ENCODE peak calls at places on chromosomes 7 and 10, in four cellular contexts. One of them, this sample, is unnamed.

GRCh38 chr10:34816067-34817002 is 1.2 kb upstream of the PARD3 start:
- DNase-seq in iris pigment epithelial cell: peak; percentile 56
- DNase-seq in T-helper 2 cell: no peak
- DNase-seq in brain pericyte: no peak
- DNase-seq in this sample: peak; percentile 50

GRCh38 chr10:44557596-44558191 is 172.8 kb upstream of the CXCL12 start:
- DNase-seq in iris pigment epithelial cell: no peak
- DNase-seq in brain pericyte: peak; percentile 77
- DNase-seq in T-helper 2 cell: no peak
- DNase-seq in this sample: no peak

GRCh38 chr10:132883391-132883881 is 58.9 kb downstream of the CFAP46 start:
- DNase-seq in brain pericyte: peak; percentile 33
- DNase-seq in iris pigment epithelial cell: no peak
- DNase-seq in T-helper 2 cell: no peak
- DNase-seq in this sample: no peak

GRCh38 chr10:16989826-16990293 is 139.8 kb downstream of the CUBN start:
- DNase-seq in iris pigment epithelial cell: peak; percentile 57
- DNase-seq in brain pericyte: no peak
- DNase-seq in T-helper 2 cell: no peak
- DNase-seq in this sample: peak; percentile 49

GRCh38 chr10:124827474-124827873 is 25.9 kb downstream of the ABRAXAS2 start:
- DNase-seq in iris pigment epithelial cell: peak; percentile 12
- DNase-seq in T-helper 2 cell: no peak
- DNase-seq in brain pericyte: no peak
- DNase-seq in this sample: peak; percentile 4

GRCh38 chr10:548212-548897 is 141.1 kb downstream of the DIP2C start:
- DNase-seq in iris pigment epithelial cell: no peak
- DNase-seq in brain pericyte: no peak
- DNase-seq in T-helper 2 cell: no peak
- DNase-seq in this sample: no peak

GRCh38 chr7:71784781-71785180 is 627.4 kb downstream of the CALN1 start:
- DNase-seq in brain pericyte: no peak
- DNase-seq in T-helper 2 cell: no peak
- DNase-seq in iris pigment epithelial cell: no peak
- DNase-seq in this sample: no peak

GRCh38 chr10:32149257-32149955 is 93.2 kb upstream of the KIF5B start:
- DNase-seq in iris pigment epithelial cell: peak; percentile 90
- DNase-seq in brain pericyte: peak; percentile 77
- DNase-seq in T-helper 2 cell: no peak
- DNase-seq in this sample: peak; percentile 91

GRCh38 chr10:67239864-67240497 is 314.1 kb downstream of the LRRTM3 start:
- DNase-seq in iris pigment epithelial cell: no peak
- DNase-seq in brain pericyte: no peak
- DNase-seq in T-helper 2 cell: no peak
- DNase-seq in this sample: no peak

GRCh38 chr10:36636285-36636839 is 489.0 kb upstream of the ANKRD30A start:
- DNase-seq in T-helper 2 cell: no peak
- DNase-seq in iris pigment epithelial cell: no peak
- DNase-seq in brain pericyte: no peak
- DNase-seq in this sample: no peak